ENCODE peak calls at places on chromosome 16, in six cellular contexts. One of them, this sample, is unnamed. For H3K4me1, the result is how much of the 10 kb centered on the place peaks cover.

GRCh38 chr16:20611975-20612471 is 35.9 kb upstream of the ACSM2B start:
- DNase-seq in Peyer's patch: no peak
- DNase-seq in suprapubic skin: no peak
- DNase-seq in tibial nerve: no peak
- DNase-seq in uterus: peak
- DNase-seq in breast epithelium: no peak
- DNase-seq in this sample: no peak

GRCh38 chr16:84562174-84562815 is 55.6 kb downstream of the COTL1 start:
- DNase-seq in Peyer's patch: no peak
- DNase-seq in uterus: no peak
- DNase-seq in breast epithelium: no peak
- DNase-seq in tibial nerve: no peak
- DNase-seq in suprapubic skin: no peak
- DNase-seq in this sample: no peak

GRCh38 chr16:68367034-68367433 is 56.2 kb downstream of the PRMT7 start:
- DNase-seq in suprapubic skin: no peak
- DNase-seq in breast epithelium: no peak
- DNase-seq in Peyer's patch: no peak
- DNase-seq in tibial nerve: peak
- DNase-seq in uterus: no peak
- DNase-seq in this sample: no peak

GRCh38 chr16:28915181-28915580 is 9.9 kb downstream of the RABEP2 start:
- DNase-seq in Peyer's patch: no peak
- DNase-seq in tibial nerve: no peak
- DNase-seq in uterus: no peak
- DNase-seq in breast epithelium: no peak
- DNase-seq in suprapubic skin: no peak
- DNase-seq in this sample: no peak

GRCh38 chr16:58732545-58733247 is 1.4 kb downstream of the GOT2 start:
- DNase-seq in suprapubic skin: no peak
- DNase-seq in breast epithelium: no peak
- DNase-seq in uterus: no peak
- DNase-seq in Peyer's patch: no peak
- DNase-seq in tibial nerve: no peak
- DNase-seq in this sample: no peak

GRCh38 chr16:67608367-67608766 is 36.6 kb upstream of the CARMIL2 start:
- DNase-seq in tibial nerve: no peak
- DNase-seq in suprapubic skin: no peak
- DNase-seq in uterus: no peak
- DNase-seq in Peyer's patch: no peak
- DNase-seq in breast epithelium: no peak
- DNase-seq in this sample: no peak

GRCh38 chr16:67158637-67159600 is 790 bp downstream of the TRADD start:
- DNase-seq in tibial nerve: no peak
- DNase-seq in uterus: no peak
- DNase-seq in suprapubic skin: no peak
- DNase-seq in breast epithelium: no peak
- DNase-seq in Peyer's patch: peak
- DNase-seq in this sample: no peak

GRCh38 chr16:4212934-4213296 is 29.0 kb downstream of the SRL start:
- DNase-seq in Peyer's patch: no peak
- DNase-seq in tibial nerve: no peak
- DNase-seq in breast epithelium: no peak
- DNase-seq in uterus: no peak
- DNase-seq in suprapubic skin: no peak
- DNase-seq in this sample: no peak

GRCh38 chr16:11824362-11824761 is 27.0 kb downstream of the RSL1D1 start:
- DNase-seq in suprapubic skin: no peak
- DNase-seq in breast epithelium: no peak
- DNase-seq in Peyer's patch: peak
- DNase-seq in uterus: no peak
- DNase-seq in tibial nerve: peak
- DNase-seq in this sample: no peak

GRCh38 chr16:81500833-81501521 is 56.4 kb downstream of the CMIP start:
- DNase-seq in tibial nerve: no peak
- DNase-seq in suprapubic skin: no peak
- DNase-seq in Peyer's patch: no peak
- DNase-seq in breast epithelium: no peak
- DNase-seq in uterus: no peak
- DNase-seq in this sample: no peak

GRCh38 chr16:84283314-84284167 is 11.1 kb upstream of the WFDC1 start:
- DNase-seq in tibial nerve: no peak
- DNase-seq in breast epithelium: no peak
- DNase-seq in suprapubic skin: no peak
- DNase-seq in Peyer's patch: no peak
- DNase-seq in uterus: no peak
- DNase-seq in this sample: peak

GRCh38 chr16:73196670-73197069 is 148.7 kb upstream of the ZFHX3 start:
- DNase-seq in breast epithelium: peak
- DNase-seq in tibial nerve: peak
- DNase-seq in Peyer's patch: peak
- DNase-seq in suprapubic skin: no peak
- DNase-seq in uterus: peak
- DNase-seq in this sample: peak

GRCh38 chr16:27181020-27181419 is 22.3 kb upstream of the KDM8 start:
- DNase-seq in suprapubic skin: no peak
- DNase-seq in Peyer's patch: no peak
- DNase-seq in uterus: no peak
- DNase-seq in tibial nerve: no peak
- DNase-seq in breast epithelium: no peak
- DNase-seq in this sample: no peak

GRCh38 chr16:19882186-19882585 is 2.5 kb downstream of the GPRC5B start:
- DNase-seq in tibial nerve: no peak
- DNase-seq in uterus: no peak
- DNase-seq in Peyer's patch: no peak
- DNase-seq in suprapubic skin: no peak
- DNase-seq in breast epithelium: no peak
- DNase-seq in this sample: no peak

GRCh38 chr16:3364774-3365427 is 9.2 kb downstream of the OR2C1 start:
- DNase-seq in suprapubic skin: peak
- DNase-seq in Peyer's patch: peak
- DNase-seq in tibial nerve: peak
- DNase-seq in uterus: peak
- DNase-seq in breast epithelium: peak
- DNase-seq in this sample: peak

GRCh38 chr16:68236804-68237242 is 896 bp upstream of the ESRP2 start:
- DNase-seq in tibial nerve: no peak
- DNase-seq in uterus: no peak
- DNase-seq in suprapubic skin: no peak
- DNase-seq in Peyer's patch: peak
- DNase-seq in breast epithelium: no peak
- DNase-seq in this sample: peak

GRCh38 chr16:22291860-22292692 is 5.1 kb upstream of the POLR3E start:
- DNase-seq in tibial nerve: no peak
- DNase-seq in suprapubic skin: no peak
- DNase-seq in Peyer's patch: no peak
- DNase-seq in breast epithelium: no peak
- DNase-seq in uterus: no peak
- DNase-seq in this sample: no peak

GRCh38 chr16:1068451-1068850 is 4.1 kb upstream of the SSTR5 start:
- DNase-seq in suprapubic skin: no peak
- DNase-seq in uterus: no peak
- DNase-seq in breast epithelium: no peak
- DNase-seq in tibial nerve: no peak
- DNase-seq in Peyer's patch: no peak
- DNase-seq in this sample: no peak

GRCh38 chr16:27437946-27438345 is 36.0 kb downstream of the IL21R start:
- DNase-seq in uterus: no peak
- DNase-seq in breast epithelium: no peak
- DNase-seq in Peyer's patch: no peak
- DNase-seq in tibial nerve: no peak
- DNase-seq in suprapubic skin: peak
- DNase-seq in this sample: no peak

GRCh38 chr16:68338326-68339119 is 27.7 kb downstream of the PRMT7 start:
- DNase-seq in uterus: no peak
- DNase-seq in Peyer's patch: no peak
- DNase-seq in tibial nerve: no peak
- DNase-seq in suprapubic skin: no peak
- DNase-seq in breast epithelium: no peak
- DNase-seq in this sample: no peak

GRCh38 chr16:27503662-27504061 is 46.1 kb downstream of the GTF3C1 start:
- DNase-seq in suprapubic skin: no peak
- DNase-seq in Peyer's patch: no peak
- DNase-seq in uterus: no peak
- DNase-seq in tibial nerve: no peak
- DNase-seq in breast epithelium: no peak
- DNase-seq in this sample: no peak

GRCh38 chr16:80303691-80304090 is 237.1 kb upstream of the DYNLRB2 start:
- DNase-seq in breast epithelium: no peak
- DNase-seq in suprapubic skin: no peak
- DNase-seq in uterus: no peak
- DNase-seq in tibial nerve: no peak
- DNase-seq in Peyer's patch: no peak
- DNase-seq in this sample: no peak

GRCh38 chr16:85936761-85937343 is 37.9 kb downstream of the IRF8 start:
- DNase-seq in Peyer's patch: no peak
- DNase-seq in uterus: no peak
- DNase-seq in suprapubic skin: no peak
- DNase-seq in breast epithelium: no peak
- DNase-seq in tibial nerve: no peak
- DNase-seq in this sample: no peak

GRCh38 chr16:69924777-69925191 is 26.4 kb upstream of the CLEC18A start:
- DNase-seq in uterus: peak
- DNase-seq in Peyer's patch: no peak
- DNase-seq in tibial nerve: peak
- DNase-seq in suprapubic skin: no peak
- DNase-seq in breast epithelium: no peak
- DNase-seq in this sample: peak

GRCh38 chr16:14629919-14630619 is at the start of gene PARN:
- DNase-seq in Peyer's patch: peak
- DNase-seq in tibial nerve: peak
- DNase-seq in breast epithelium: peak
- DNase-seq in uterus: peak
- DNase-seq in suprapubic skin: peak
- DNase-seq in this sample: peak
- TF ChIP-seq POLR2A in Peyer's patch: peak
- TF ChIP-seq POLR2A in tibial nerve: peak
- TF ChIP-seq POLR2A in breast epithelium: peak
- TF ChIP-seq POLR2A in uterus: peak
- TF ChIP-seq POLR2A in suprapubic skin: peak
- TF ChIP-seq POLR2A in this sample: peak

DNA sequence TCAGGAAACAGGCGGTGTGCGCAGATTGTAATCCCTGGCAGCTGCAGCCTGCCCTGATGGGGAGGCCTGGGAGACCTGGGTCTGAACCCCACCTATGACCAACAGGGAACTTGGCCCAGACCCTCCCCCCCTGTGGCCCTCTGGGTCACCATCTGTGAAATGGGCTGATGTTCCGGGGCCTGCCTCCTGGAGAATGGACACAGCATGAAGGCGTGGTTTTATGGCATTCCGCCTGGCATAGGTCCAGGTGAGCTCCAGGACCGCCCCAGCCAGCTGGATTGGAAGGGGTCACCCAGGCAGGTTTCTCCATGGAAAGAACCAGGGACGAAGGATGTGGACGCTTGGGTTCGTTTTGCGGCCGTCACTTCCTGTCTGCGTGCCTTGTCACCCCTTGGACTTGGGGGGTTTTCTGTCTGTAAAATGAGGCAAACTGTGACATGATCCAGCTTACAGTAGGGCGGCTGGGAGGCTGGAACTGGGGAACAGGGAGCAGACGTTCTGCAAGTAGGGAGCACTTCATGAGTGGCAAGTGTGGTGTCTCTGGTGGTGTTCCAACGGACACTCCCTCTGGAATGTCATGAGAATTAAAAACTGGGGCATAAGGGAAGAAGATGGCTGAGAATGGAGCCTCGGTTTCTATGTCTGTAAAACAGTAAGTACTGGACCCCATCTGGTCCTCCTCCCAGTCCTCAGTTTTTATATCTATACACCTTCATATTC is 1.6 kb downstream of the CPNE2 start:
- DNase-seq in uterus: peak
- DNase-seq in suprapubic skin: no peak
- DNase-seq in breast epithelium: no peak
- DNase-seq in Peyer's patch: peak
- DNase-seq in tibial nerve: no peak
- DNase-seq in this sample: peak
- H3K4me3 ChIP-seq in uterus: no peak
- H3K4me3 ChIP-seq in suprapubic skin: peak
- H3K4me3 ChIP-seq in breast epithelium: no peak
- H3K4me3 ChIP-seq in Peyer's patch: no peak
- H3K4me3 ChIP-seq in tibial nerve: peak
- H3K4me3 ChIP-seq in this sample: peak

GRCh38 chr16:88673685-88674398 is 11.0 kb upstream of the MVD start:
- DNase-seq in breast epithelium: no peak
- DNase-seq in Peyer's patch: no peak
- DNase-seq in uterus: no peak
- DNase-seq in tibial nerve: no peak
- DNase-seq in suprapubic skin: no peak
- DNase-seq in this sample: no peak

GRCh38 chr16:88672776-88673175 is 9.9 kb upstream of the MVD start:
- DNase-seq in uterus: no peak
- DNase-seq in tibial nerve: no peak
- DNase-seq in suprapubic skin: no peak
- DNase-seq in breast epithelium: no peak
- DNase-seq in Peyer's patch: no peak
- DNase-seq in this sample: no peak

GRCh38 chr16:88677721-88678120 is 8.6 kb downstream of the SNAI3 start:
- DNase-seq in breast epithelium: no peak
- DNase-seq in uterus: no peak
- DNase-seq in Peyer's patch: no peak
- DNase-seq in tibial nerve: no peak
- DNase-seq in suprapubic skin: no peak
- DNase-seq in this sample: no peak

GRCh38 chr16:88678224-88678979 is 7.9 kb downstream of the SNAI3 start:
- DNase-seq in suprapubic skin: no peak
- DNase-seq in tibial nerve: no peak
- DNase-seq in breast epithelium: no peak
- DNase-seq in uterus: no peak
- DNase-seq in Peyer's patch: no peak
- DNase-seq in this sample: no peak

DNA sequence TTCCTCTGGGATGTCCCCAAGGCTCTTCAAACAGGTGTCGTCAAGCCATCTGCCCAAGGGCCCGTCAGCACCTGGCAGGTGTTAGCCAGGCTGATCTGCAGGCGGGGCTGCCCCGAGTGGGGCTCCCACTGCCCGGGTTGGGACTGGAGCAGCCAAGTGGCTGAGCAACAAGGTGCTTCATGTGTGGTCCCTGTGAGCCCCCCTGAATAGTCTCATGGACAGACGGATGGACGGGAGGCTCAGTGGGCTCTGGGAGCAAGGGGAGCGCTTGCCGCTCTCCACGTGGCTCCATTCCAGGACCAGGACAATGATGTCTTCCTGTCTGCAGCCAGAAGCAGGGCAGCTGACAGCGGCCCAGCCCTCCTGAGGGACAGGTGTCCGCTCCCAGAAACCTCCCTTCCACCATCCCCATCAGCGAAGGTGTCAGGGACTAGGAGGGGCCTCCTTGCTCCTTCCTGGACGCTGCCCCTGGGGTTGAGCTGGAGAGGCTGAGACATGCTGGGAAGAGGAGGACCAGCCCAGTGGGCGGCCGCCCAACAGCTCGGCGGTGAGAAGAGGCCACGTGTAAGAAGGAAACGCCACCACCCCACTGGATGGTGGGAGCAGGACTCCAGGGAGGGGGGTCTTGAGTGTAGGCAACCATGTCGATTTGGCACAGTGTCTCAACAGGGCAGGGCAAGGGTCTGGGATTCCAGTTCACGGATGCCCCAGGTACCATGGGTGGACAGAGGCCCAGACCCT is 9.6 kb downstream of the SNAI3 start:
- DNase-seq in suprapubic skin: no peak
- DNase-seq in breast epithelium: no peak
- DNase-seq in uterus: no peak
- DNase-seq in tibial nerve: no peak
- DNase-seq in Peyer's patch: no peak
- DNase-seq in this sample: no peak
- H3K4me1 ChIP-seq in suprapubic skin: under half
- H3K4me1 ChIP-seq in breast epithelium: under half
- H3K4me1 ChIP-seq in uterus: under half
- H3K4me1 ChIP-seq in tibial nerve: under half
- H3K4me1 ChIP-seq in Peyer's patch: under half
- H3K4me1 ChIP-seq in this sample: under half

GRCh38 chr16:56357291-56357764 is 68.0 kb downstream of the AMFR start:
- DNase-seq in Peyer's patch: peak
- DNase-seq in uterus: no peak
- DNase-seq in suprapubic skin: peak
- DNase-seq in breast epithelium: no peak
- DNase-seq in tibial nerve: no peak
- DNase-seq in this sample: no peak
- TF ChIP-seq POLR2A in Peyer's patch: no peak
- TF ChIP-seq POLR2A in uterus: no peak
- TF ChIP-seq POLR2A in suprapubic skin: no peak
- TF ChIP-seq POLR2A in breast epithelium: no peak
- TF ChIP-seq POLR2A in tibial nerve: no peak
- TF ChIP-seq POLR2A in this sample: no peak

This sample was measured in heart left ventricle.